ENCODE peak calls at places on chromosomes 6 and 20, in eight cellular contexts. Y, Q, O, U, K, N, H and X are unnamed samples.

GRCh38 chr6:120908767-120909166 is 425.5 kb downstream of the TBC1D32 start:
- DNase-seq in Y (no peak), Q (no peak), O (no peak), U (no peak), K (no peak), N (no peak), H (no peak), X (no peak)

GRCh38 chr6:87196275-87196842 is 41.0 kb downstream of the ZNF292 start:
- DNase-seq in Y (no peak), Q (no peak), O (no peak), U (no peak), K (no peak), N (no peak), H (no peak), X (no peak)

GRCh38 chr6:21666200-21666671 is 72.7 kb downstream of the SOX4 start:
- DNase-seq in Y (no peak), Q (no peak), O (no peak), U (no peak), K (peak; percentile 79), N (no peak), H (no peak), X (no peak)

GRCh38 chr6:154164397-154164796 is 125.4 kb downstream of the OPRM1 start:
- DNase-seq in Y (no peak), Q (no peak), O (no peak), U (no peak), K (no peak), N (no peak), H (no peak), X (peak; percentile 78)

GRCh38 chr20:6157345-6157744 is 34.5 kb upstream of the FERMT1 start:
- DNase-seq in Y (no peak), Q (no peak), O (no peak), U (no peak), K (no peak), N (no peak), H (no peak), X (peak; percentile 3)

GRCh38 chr6:108661430-108661829 is 100.7 kb downstream of the FOXO3 start:
- DNase-seq in Y (no peak), Q (no peak), O (no peak), U (no peak), K (peak; percentile 86), N (no peak), H (peak; percentile 21), X (peak; percentile 82)

GRCh38 chr20:54131675-54132611 is 41.8 kb downstream of the CYP24A1 start:
- DNase-seq in Y (no peak), Q (no peak), O (no peak), U (no peak), K (no peak), N (no peak), H (no peak), X (no peak)

GRCh38 chr6:7526755-7527154 is 14.7 kb upstream of the DSP start:
- DNase-seq in Y (no peak), Q (no peak), O (no peak), U (no peak), K (no peak), N (no peak), H (no peak), X (no peak)

GRCh38 chr6:15205321-15205720 is 40.5 kb upstream of the JARID2 start:
- DNase-seq in Y (no peak), Q (no peak), O (no peak), U (no peak), K (no peak), N (no peak), H (no peak), X (no peak)

GRCh38 chr6:21103626-21104224 is 489.8 kb upstream of the SOX4 start:
- DNase-seq in Y (peak; percentile 72), Q (no peak), O (no peak), U (no peak), K (no peak), N (no peak), H (no peak), X (peak; percentile 52)

GRCh38 chr20:57255183-57255582 is 11.3 kb downstream of the BMP7 start:
- DNase-seq in Y (no peak), Q (no peak), O (no peak), U (no peak), K (no peak), N (no peak), H (no peak), X (no peak)

GRCh38 chr20:60266184-60266823 is 308.1 kb downstream of the CDH26 start:
- DNase-seq in Y (no peak), Q (no peak), O (no peak), U (no peak), K (no peak), N (no peak), H (no peak), X (no peak)

GRCh38 chr6:150633466-150633795 is 33.7 kb downstream of the PLEKHG1 start:
- DNase-seq in Y (no peak), Q (no peak), O (no peak), U (no peak), K (no peak), N (no peak), H (no peak), X (no peak)

GRCh38 chr20:11917663-11918062 is at the start of gene BTBD3:
- DNase-seq in Y (no peak), Q (no peak), O (no peak), U (no peak), K (peak; percentile 39), N (no peak), H (peak; percentile 1), X (peak; percentile 79)

GRCh38 chr6:2440516-2440915 is 195.1 kb upstream of the GMDS start:
- DNase-seq in Y (no peak), Q (no peak), O (no peak), U (no peak), K (no peak), N (no peak), H (no peak), X (no peak)

GRCh38 chr6:143135326-143135725 is 74.6 kb downstream of the AIG1 start:
- DNase-seq in Y (no peak), Q (no peak), O (no peak), U (no peak), K (no peak), N (no peak), H (no peak), X (no peak)
- TF ChIP-seq RAD21 in Y (no peak), Q (no peak), O (no peak), U (no peak), K (no peak), N (no peak), H (no peak), X (no peak)

DNA sequence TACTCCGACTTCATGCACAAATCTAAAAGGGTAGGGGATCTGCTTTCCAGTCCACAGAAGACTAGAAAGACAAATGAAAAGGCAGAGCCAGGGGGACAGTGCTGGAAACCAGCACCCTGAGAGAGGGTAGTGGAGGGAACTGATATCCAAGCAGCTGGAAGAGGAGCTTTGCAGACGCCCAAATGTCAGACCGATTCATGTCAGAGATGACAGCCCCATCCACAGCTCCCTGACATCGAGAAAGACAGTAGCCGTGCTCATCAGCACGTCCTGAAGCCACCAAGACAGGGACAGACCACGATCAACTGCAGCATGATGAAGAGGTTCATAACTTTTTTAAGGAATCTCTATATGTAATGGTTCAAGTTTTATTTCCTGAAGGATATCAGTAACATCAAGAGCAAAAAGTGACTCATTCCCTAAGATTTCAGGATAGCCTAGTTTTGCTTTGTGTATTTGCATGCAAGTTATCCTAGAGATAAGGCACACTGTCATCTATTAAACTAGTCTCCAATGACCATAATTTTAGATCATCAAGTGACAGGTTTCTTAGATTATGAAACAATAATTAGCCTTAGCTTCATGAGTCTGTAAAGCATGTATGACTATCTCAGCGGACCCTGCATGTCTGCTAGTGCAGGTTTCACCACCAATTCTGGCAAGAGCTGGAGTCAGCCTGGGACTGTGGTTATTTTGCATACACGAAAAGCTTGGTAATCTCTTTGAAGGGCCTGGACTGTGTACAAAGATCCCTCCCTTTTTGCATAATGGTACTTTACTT is 43.0 kb downstream of the PRDM1 start:
- DNase-seq in Y (no peak), Q (no peak), O (peak; percentile 13), U (no peak), K (no peak), N (no peak), H (no peak), X (peak; percentile 84)
- TF ChIP-seq RAD21 in Y (no peak), Q (no peak), O (no peak), U (no peak), K (no peak), N (no peak), H (no peak), X (no peak)

GRCh38 chr6:13800615-13801014 is 13.7 kb downstream of the MCUR1 start:
- DNase-seq in Y (no peak), Q (no peak), O (no peak), U (no peak), K (no peak), N (no peak), H (no peak), X (no peak)

GRCh38 chr6:13796781-13797180 is 17.6 kb downstream of the MCUR1 start:
- DNase-seq in Y (no peak), Q (no peak), O (no peak), U (no peak), K (no peak), N (no peak), H (no peak), X (no peak)

GRCh38 chr6:13794184-13794583 is 20.2 kb downstream of the MCUR1 start:
- DNase-seq in Y (no peak), Q (no peak), O (no peak), U (peak; percentile 63), K (no peak), N (no peak), H (peak; percentile 11), X (peak; percentile 52)

DNA sequence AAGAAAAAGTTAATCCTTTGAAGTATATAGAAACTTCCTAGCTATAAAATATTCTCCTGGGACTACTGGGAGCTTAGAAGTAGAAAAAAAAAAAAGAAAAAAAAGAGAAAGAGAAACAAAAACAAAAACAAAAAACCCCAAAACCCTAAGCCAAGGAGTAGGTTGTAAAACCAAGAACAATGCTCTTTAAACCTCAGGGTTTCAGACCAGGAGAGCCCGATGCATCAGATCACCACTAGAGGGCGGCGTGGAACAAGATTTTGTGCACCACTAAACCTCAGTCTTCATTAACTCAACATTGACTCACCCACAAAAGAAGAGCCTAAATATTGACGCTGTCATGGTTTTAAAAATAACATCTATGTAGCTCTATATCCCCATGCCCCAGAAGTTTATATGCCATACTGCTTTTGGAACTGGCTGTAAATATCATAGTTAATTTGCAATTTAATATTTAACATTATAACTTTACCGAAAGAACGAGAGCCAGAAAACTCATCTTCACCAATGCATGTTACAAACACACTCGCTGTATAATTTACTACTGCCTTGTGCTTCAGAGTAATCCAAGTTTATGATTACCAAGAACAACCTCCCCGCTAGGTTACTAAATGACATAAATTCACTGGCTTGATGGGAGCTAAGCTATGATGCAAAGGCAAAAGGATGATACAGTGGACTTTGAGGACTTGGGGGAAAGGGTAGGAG is 19.2 kb downstream of the MCUR1 start:
- DNase-seq in Y (peak; percentile 73), Q (peak; percentile 46), O (peak; percentile 23), U (peak; percentile 71), K (peak; percentile 73), N (no peak), H (peak; percentile 89), X (peak; percentile 83)
- TF ChIP-seq RAD21 in Y (peak; percentile 73), Q (peak; percentile 81), O (peak; percentile 69), U (peak; percentile 89), K (peak; percentile 89), N (peak; percentile 84), H (peak; percentile 92), X (peak; percentile 76)

DNA sequence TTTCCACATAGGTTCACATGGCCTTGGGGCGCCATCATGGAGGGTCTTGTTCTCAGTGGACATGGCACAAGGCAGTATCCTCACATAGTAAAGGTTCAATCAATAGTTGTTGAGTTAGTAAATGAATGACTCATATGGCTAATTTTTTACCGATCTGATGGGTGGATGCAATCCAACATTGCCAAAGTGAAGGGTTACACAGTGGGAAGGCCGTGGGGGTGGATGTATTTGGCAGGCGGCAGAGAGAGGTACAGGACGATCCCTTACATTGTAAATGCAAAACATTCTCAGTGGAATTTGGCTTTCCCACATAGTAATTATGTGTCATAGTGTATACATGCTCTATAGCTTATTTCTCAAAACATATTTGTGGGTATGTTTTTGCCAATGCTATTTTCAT is 21.0 kb upstream of the PDE7B start:
- DNase-seq in Y (no peak), Q (no peak), O (no peak), U (no peak), K (no peak), N (no peak), H (no peak), X (peak; percentile 85)
- TF ChIP-seq RAD21 in Y (no peak), Q (no peak), O (no peak), U (no peak), K (no peak), N (no peak), H (no peak), X (no peak)